ENCODE peak calls at places on chromosomes 2 and 18, in five cellular contexts. D is A549; Z is heart left ventricle; I is lower lobe of right lung; G is CD8-positive, alpha-beta T cell. V is an unnamed sample. For H3K4me1, the result is how much of the 10 kb centered on the place peaks cover.

GRCh38 chr2:3620834-3621233 is 25.9 kb downstream of the COLEC11 start:
- DNase-seq in D (no peak), Z (no peak), I (no peak), G (no peak), V (no peak)

GRCh38 chr2:167992258-167992657 is 255.1 kb downstream of the STK39 start:
- DNase-seq in D (no peak), Z (no peak), I (no peak), G (no peak), V (no peak)

GRCh38 chr2:42801388-42801787 is 9.0 kb upstream of the HAAO start:
- DNase-seq in D (no peak), Z (no peak), I (no peak), G (no peak), V (no peak)

GRCh38 chr2:46812381-46813024 is 103.1 kb downstream of the MCFD2 start:
- DNase-seq in D (peak), Z (peak), I (no peak), G (no peak), V (no peak)

GRCh38 chr2:10659898-10660568 is 29.7 kb downstream of the NOL10 start:
- DNase-seq in D (peak), Z (peak), I (no peak), G (peak), V (no peak)

GRCh38 chr2:85418132-85419008 is at the start of gene SH2D6:
- DNase-seq in D (peak), Z (peak), I (peak), G (peak), V (peak)

GRCh38 chr2:191015229-191015628 is 1.3 kb upstream of the STAT1 start:
- DNase-seq in D (no peak), Z (no peak), I (no peak), G (no peak), V (no peak)

GRCh38 chr2:151162185-151162584 is 99.5 kb downstream of the RBM43 start:
- DNase-seq in D (no peak), Z (no peak), I (no peak), G (no peak), V (no peak)

GRCh38 chr2:16625201-16625729 is 40.4 kb downstream of the CYRIA start:
- DNase-seq in D (no peak), Z (peak), I (peak), G (no peak), V (no peak)

GRCh38 chr2:108363048-108363899 is 14.5 kb upstream of the SULT1C4 start:
- DNase-seq in D (peak), Z (no peak), I (no peak), G (no peak), V (no peak)

GRCh38 chr2:69099541-69099940 is 86.6 kb downstream of the ANTXR1 start:
- DNase-seq in D (no peak), Z (no peak), I (no peak), G (no peak), V (no peak)

GRCh38 chr2:37855283-37856041 is 69.6 kb upstream of the RMDN2 start:
- DNase-seq in D (no peak), Z (peak), I (peak), G (no peak), V (no peak)

GRCh38 chr2:240520143-240520973 is 37.4 kb downstream of the ANKMY1 start:
- DNase-seq in D (no peak), Z (no peak), I (no peak), G (no peak), V (no peak)

GRCh38 chr2:179518891-179519290 is 254.3 kb upstream of the SESTD1 start:
- DNase-seq in D (no peak), Z (no peak), I (peak), G (no peak), V (no peak)

GRCh38 chr2:43082111-43082877 is 144.1 kb downstream of the ZFP36L2 start:
- DNase-seq in D (peak), Z (peak), I (no peak), G (no peak), V (no peak)

GRCh38 chr18:27762054-27762453 is 414.9 kb downstream of the CDH2 start:
- DNase-seq in D (no peak), Z (no peak), I (no peak), G (no peak), V (no peak)

GRCh38 chr2:171016125-171016524 is 87.1 kb downstream of the GORASP2 start:
- DNase-seq in D (no peak), Z (no peak), I (no peak), G (no peak), V (no peak)

GRCh38 chr2:190534310-190535118 is at the start of gene NEMP2:
- DNase-seq in D (peak), Z (peak), I (peak), G (peak), V (peak)

GRCh38 chr2:242031481-242032019 is 162.0 kb downstream of the RTP5 start:
- DNase-seq in D (no peak), Z (no peak), I (no peak), G (peak), V (no peak)

GRCh38 chr2:212811036-212811805 is 272.6 kb upstream of the ERBB4 start:
- DNase-seq in D (no peak), Z (no peak), I (no peak), G (no peak), V (no peak)

GRCh38 chr2:16478817-16479216 is 186.8 kb downstream of the CYRIA start:
- DNase-seq in D (no peak), Z (no peak), I (no peak), G (no peak), V (no peak)

GRCh38 chr2:20962939-20963543 is 80.8 kb downstream of the APOB start:
- DNase-seq in D (peak), Z (peak), I (peak), G (peak), V (peak)

GRCh38 chr2:224952942-224953657 is 89.2 kb downstream of the DOCK10 start:
- DNase-seq in D (no peak), Z (no peak), I (no peak), G (peak), V (no peak)

GRCh38 chr2:70300771-70301343 is 1.0 kb downstream of the FAM136A start:
- DNase-seq in D (no peak), Z (no peak), I (no peak), G (no peak), V (peak)

GRCh38 chr2:239498981-239499633 is 98.3 kb upstream of the HDAC4 start:
- DNase-seq in D (no peak), Z (peak), I (peak), G (no peak), V (peak)

GRCh38 chr2:85371045-85371444 is 16.5 kb downstream of the ELMOD3 start:
- DNase-seq in D (no peak), Z (no peak), I (no peak), G (no peak), V (no peak)

GRCh38 chr2:219125225-219125885 is 35.3 kb downstream of the NHEJ1 start:
- DNase-seq in D (peak), Z (peak), I (peak), G (no peak), V (peak)

GRCh38 chr18:58661423-58661822 is 9.8 kb upstream of the MALT1 start:
- DNase-seq in D (no peak), Z (no peak), I (no peak), G (no peak), V (no peak)

GRCh38 chr2:48249631-48250473 is 280.1 kb upstream of the STON1 start:
- DNase-seq in D (no peak), Z (no peak), I (no peak), G (no peak), V (no peak)

GRCh38 chr18:74264303-74265020 is 27.3 kb downstream of the CYB5A start:
- DNase-seq in D (no peak), Z (no peak), I (no peak), G (no peak), V (no peak)

GRCh38 chr2:229220254-229220653 is 50.8 kb downstream of the PID1 start:
- DNase-seq in D (no peak), Z (no peak), I (no peak), G (no peak), V (no peak)

GRCh38 chr2:149330127-149331022 is at the start of gene LYPD6:
- DNase-seq in D (peak), Z (peak), I (peak), G (no peak), V (peak)

GRCh38 chr18:62499263-62499650 is 23.6 kb upstream of the ZCCHC2 start:
- DNase-seq in D (no peak), Z (no peak), I (no peak), G (no peak), V (no peak)

GRCh38 chr18:62498616-62499262 is 24.1 kb upstream of the ZCCHC2 start:
- DNase-seq in D (no peak), Z (no peak), I (no peak), G (no peak), V (no peak)

GRCh38 chr18:62500174-62500573 is 22.7 kb upstream of the ZCCHC2 start:
- DNase-seq in D (no peak), Z (no peak), I (no peak), G (no peak), V (no peak)

GRCh38 chr18:62497171-62497783 is 25.5 kb upstream of the ZCCHC2 start:
- DNase-seq in D (no peak), Z (no peak), I (no peak), G (no peak), V (no peak)

GRCh38 chr18:62500966-62501591 is 21.7 kb upstream of the ZCCHC2 start:
- DNase-seq in D (no peak), Z (no peak), I (no peak), G (no peak), V (no peak)
- TF ChIP-seq CTCF in D (no peak), Z (no peak), I (no peak), G (no peak), V (no peak)

GRCh38 chr18:9931146-9931545 is 17.3 kb downstream of the VAPA start:
- DNase-seq in D (no peak), Z (no peak), I (no peak), G (no peak), V (no peak)

GRCh38 chr18:9930299-9930884 is 16.6 kb downstream of the VAPA start:
- DNase-seq in D (no peak), Z (no peak), I (no peak), G (no peak), V (no peak)

GRCh38 chr18:9934274-9934673 is 20.5 kb downstream of the VAPA start:
- DNase-seq in D (no peak), Z (no peak), I (no peak), G (no peak), V (no peak)

GRCh38 chr18:9933865-9934264 is 20.0 kb downstream of the VAPA start:
- DNase-seq in D (no peak), Z (no peak), I (no peak), G (no peak), V (no peak)

DNA sequence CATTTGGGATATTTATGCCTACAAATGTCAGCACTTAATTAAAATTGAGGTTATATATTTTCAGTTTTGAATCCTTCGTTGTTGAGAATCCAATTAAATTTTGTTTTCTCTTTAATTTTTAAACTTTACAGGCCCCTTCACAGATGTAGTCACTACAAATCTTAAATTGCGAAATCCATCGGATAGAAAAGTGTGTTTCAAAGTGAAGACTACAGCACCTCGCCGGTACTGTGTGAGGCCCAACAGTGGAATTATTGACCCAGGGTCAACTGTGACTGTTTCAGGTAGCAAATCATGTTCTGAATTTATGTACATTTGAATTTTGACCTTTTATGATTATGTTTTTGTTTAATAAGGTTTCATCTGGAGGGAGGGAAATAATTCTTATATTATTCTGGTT is 17.9 kb downstream of the VAPA start:
- DNase-seq in D (no peak), Z (no peak), I (no peak), G (no peak), V (no peak)
- H3K4me1 ChIP-seq in D (half or more), Z (half or more), I (half or more), G (under half), V (under half)

GRCh38 chr2:113376248-113376934 is 61.1 kb upstream of the ZNG1B start:
- DNase-seq in D (no peak), Z (no peak), I (no peak), G (no peak), V (no peak)

GRCh38 chr2:113370030-113370429 is 67.5 kb upstream of the ZNG1B start:
- DNase-seq in D (peak), Z (no peak), I (no peak), G (no peak), V (no peak)

DNA sequence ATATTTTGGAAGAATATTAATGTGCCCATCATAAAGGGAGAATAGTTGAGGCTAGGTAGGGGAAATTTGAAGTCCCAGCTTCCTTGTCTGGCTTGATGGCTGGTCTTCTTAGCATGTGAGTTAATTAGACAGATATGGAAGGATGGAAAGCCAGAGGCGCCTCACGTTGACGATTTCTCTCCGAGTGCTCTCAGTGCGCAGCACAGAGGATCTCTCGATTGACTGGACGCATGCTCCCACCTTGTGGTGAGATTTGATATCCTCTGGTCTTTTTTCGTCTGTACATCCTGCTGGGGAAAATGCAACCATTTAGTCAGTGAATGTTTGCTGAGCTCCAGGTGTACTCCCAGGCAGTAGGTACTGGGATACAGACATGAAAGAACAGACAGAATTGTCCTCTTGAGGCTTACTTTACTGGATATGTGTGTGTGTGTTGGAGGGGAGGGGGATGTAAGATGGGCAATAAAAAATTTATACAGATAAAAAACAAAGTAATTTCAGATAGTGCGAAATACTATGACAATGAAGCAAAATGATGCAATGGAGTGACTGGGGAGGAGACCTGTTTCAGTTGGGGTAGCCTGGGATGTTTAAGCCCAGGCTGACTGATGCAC is 66.9 kb upstream of the ZNG1B start:
- DNase-seq in D (peak), Z (peak), I (peak), G (peak), V (peak)
- TF ChIP-seq CTCF in D (peak), Z (peak), I (peak), G (peak), V (peak)

DNA sequence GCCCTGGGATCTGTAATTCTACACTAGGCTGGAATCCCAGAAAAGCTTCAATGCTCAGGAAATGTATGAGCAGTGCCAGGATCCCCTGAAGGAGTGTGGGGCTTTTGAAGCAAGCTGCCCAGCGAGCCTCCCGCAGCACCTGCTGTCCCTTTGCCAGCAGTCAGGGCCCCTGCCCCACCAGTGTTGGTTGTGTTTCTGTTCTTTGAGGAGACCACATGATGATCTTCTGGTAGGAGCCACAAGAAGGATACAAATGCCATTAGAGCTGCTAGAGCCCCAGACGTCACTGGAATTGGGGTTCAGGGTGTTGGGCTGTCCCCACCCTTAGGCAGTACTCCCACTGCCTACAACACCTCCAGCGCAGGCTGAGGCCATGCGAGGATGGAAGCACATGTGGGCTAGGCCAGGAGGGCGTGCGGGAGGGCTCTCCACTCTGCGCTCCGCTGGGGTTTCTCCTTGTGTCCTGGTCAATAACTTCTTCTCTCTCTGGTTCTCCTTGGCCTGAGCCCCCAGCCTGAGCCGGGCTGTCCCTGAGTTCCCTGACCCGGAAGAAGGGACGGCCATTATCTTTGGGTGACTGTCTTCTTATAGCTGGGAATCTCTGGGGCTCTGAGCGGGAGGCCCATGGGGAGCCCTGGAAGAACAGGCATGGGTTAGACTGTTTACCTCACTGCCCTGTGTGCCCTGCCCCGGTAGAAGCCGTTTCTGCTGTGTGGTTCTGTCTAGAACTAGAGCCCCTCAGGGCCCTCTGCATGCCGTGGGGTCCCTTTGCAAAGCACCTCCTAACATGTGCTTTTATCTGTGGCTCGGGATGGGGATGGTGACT is 73.9 kb downstream of the LRRFIP1 start:
- DNase-seq in D (no peak), Z (no peak), I (no peak), G (no peak), V (peak)
- H3K4me1 ChIP-seq in D (half or more), Z (half or more), I (half or more), G (half or more), V (under half)

GRCh38 chr2:45720210-45720609 is 68.7 kb downstream of the PRKCE start:
- DNase-seq in D (no peak), Z (no peak), I (no peak), G (no peak), V (no peak)
- TF ChIP-seq CTCF in D (no peak), Z (no peak), I (no peak), G (no peak), V (no peak)